ENCODE peak calls at places on chromosome 2, in five cellular contexts. One of them, this sample, is unnamed.

GRCh38 chr2:27715318-27716165 is 51.9 kb downstream of the SLC4A1AP start:
- DNase-seq in effector memory CD4-positive, alpha-beta T cell: no peak
- DNase-seq in NCI-H2081 treated with DMSO at 0.1 percent for 48 hours: no peak
- DNase-seq in stimulated activated CD8-positive, alpha-beta memory T cell treated with anti-CD3 and anti-CD28 coated beads, Interleukin-7, amount 100 ng/mL, for 1 hour: no peak
- DNase-seq in activated T-cell treated with anti-CD3 and anti-CD28 coated beads for 48 hours: no peak
- DNase-seq in this sample: no peak

GRCh38 chr2:221372156-221372870 is 199.8 kb downstream of the EPHA4 start:
- DNase-seq in effector memory CD4-positive, alpha-beta T cell: no peak
- DNase-seq in NCI-H2081 treated with DMSO at 0.1 percent for 48 hours: no peak
- DNase-seq in stimulated activated CD8-positive, alpha-beta memory T cell treated with anti-CD3 and anti-CD28 coated beads, Interleukin-7, amount 100 ng/mL, for 1 hour: no peak
- DNase-seq in activated T-cell treated with anti-CD3 and anti-CD28 coated beads for 48 hours: no peak
- DNase-seq in this sample: no peak

GRCh38 chr2:132677661-132678060 is 7.7 kb upstream of the LYPD1 start:
- DNase-seq in effector memory CD4-positive, alpha-beta T cell: no peak
- DNase-seq in NCI-H2081 treated with DMSO at 0.1 percent for 48 hours: no peak
- DNase-seq in stimulated activated CD8-positive, alpha-beta memory T cell treated with anti-CD3 and anti-CD28 coated beads, Interleukin-7, amount 100 ng/mL, for 1 hour: no peak
- DNase-seq in activated T-cell treated with anti-CD3 and anti-CD28 coated beads for 48 hours: no peak
- DNase-seq in this sample: no peak

GRCh38 chr2:43178602-43179542 is 47.5 kb downstream of the ZFP36L2 start:
- DNase-seq in effector memory CD4-positive, alpha-beta T cell: no peak
- DNase-seq in NCI-H2081 treated with DMSO at 0.1 percent for 48 hours: peak
- DNase-seq in stimulated activated CD8-positive, alpha-beta memory T cell treated with anti-CD3 and anti-CD28 coated beads, Interleukin-7, amount 100 ng/mL, for 1 hour: no peak
- DNase-seq in activated T-cell treated with anti-CD3 and anti-CD28 coated beads for 48 hours: no peak
- DNase-seq in this sample: no peak

GRCh38 chr2:54161660-54162059 is 46.2 kb downstream of the ACYP2 start:
- DNase-seq in effector memory CD4-positive, alpha-beta T cell: no peak
- DNase-seq in NCI-H2081 treated with DMSO at 0.1 percent for 48 hours: no peak
- DNase-seq in stimulated activated CD8-positive, alpha-beta memory T cell treated with anti-CD3 and anti-CD28 coated beads, Interleukin-7, amount 100 ng/mL, for 1 hour: no peak
- DNase-seq in activated T-cell treated with anti-CD3 and anti-CD28 coated beads for 48 hours: no peak
- DNase-seq in this sample: no peak

GRCh38 chr2:98563394-98563793 is 44.9 kb downstream of the COA5 start:
- DNase-seq in effector memory CD4-positive, alpha-beta T cell: no peak
- DNase-seq in NCI-H2081 treated with DMSO at 0.1 percent for 48 hours: no peak
- DNase-seq in stimulated activated CD8-positive, alpha-beta memory T cell treated with anti-CD3 and anti-CD28 coated beads, Interleukin-7, amount 100 ng/mL, for 1 hour: no peak
- DNase-seq in activated T-cell treated with anti-CD3 and anti-CD28 coated beads for 48 hours: no peak
- DNase-seq in this sample: no peak

GRCh38 chr2:234823877-234824376 is 127.9 kb upstream of the SH3BP4 start:
- DNase-seq in effector memory CD4-positive, alpha-beta T cell: no peak
- DNase-seq in NCI-H2081 treated with DMSO at 0.1 percent for 48 hours: no peak
- DNase-seq in stimulated activated CD8-positive, alpha-beta memory T cell treated with anti-CD3 and anti-CD28 coated beads, Interleukin-7, amount 100 ng/mL, for 1 hour: no peak
- DNase-seq in activated T-cell treated with anti-CD3 and anti-CD28 coated beads for 48 hours: no peak
- DNase-seq in this sample: no peak

GRCh38 chr2:142918624-142919023 is 41.2 kb downstream of the KYNU start:
- DNase-seq in effector memory CD4-positive, alpha-beta T cell: no peak
- DNase-seq in NCI-H2081 treated with DMSO at 0.1 percent for 48 hours: no peak
- DNase-seq in stimulated activated CD8-positive, alpha-beta memory T cell treated with anti-CD3 and anti-CD28 coated beads, Interleukin-7, amount 100 ng/mL, for 1 hour: no peak
- DNase-seq in activated T-cell treated with anti-CD3 and anti-CD28 coated beads for 48 hours: no peak
- DNase-seq in this sample: no peak

GRCh38 chr2:172101008-172101706 is 1.5 kb downstream of the DLX2 start:
- DNase-seq in effector memory CD4-positive, alpha-beta T cell: no peak
- DNase-seq in NCI-H2081 treated with DMSO at 0.1 percent for 48 hours: no peak
- DNase-seq in stimulated activated CD8-positive, alpha-beta memory T cell treated with anti-CD3 and anti-CD28 coated beads, Interleukin-7, amount 100 ng/mL, for 1 hour: no peak
- DNase-seq in activated T-cell treated with anti-CD3 and anti-CD28 coated beads for 48 hours: no peak
- DNase-seq in this sample: no peak

GRCh38 chr2:100285011-100285410 is 37.3 kb downstream of the LONRF2 start:
- DNase-seq in effector memory CD4-positive, alpha-beta T cell: no peak
- DNase-seq in NCI-H2081 treated with DMSO at 0.1 percent for 48 hours: no peak
- DNase-seq in stimulated activated CD8-positive, alpha-beta memory T cell treated with anti-CD3 and anti-CD28 coated beads, Interleukin-7, amount 100 ng/mL, for 1 hour: no peak
- DNase-seq in activated T-cell treated with anti-CD3 and anti-CD28 coated beads for 48 hours: no peak
- DNase-seq in this sample: no peak

GRCh38 chr2:170984079-170984478 is 55.0 kb downstream of the GORASP2 start:
- DNase-seq in effector memory CD4-positive, alpha-beta T cell: no peak
- DNase-seq in NCI-H2081 treated with DMSO at 0.1 percent for 48 hours: no peak
- DNase-seq in stimulated activated CD8-positive, alpha-beta memory T cell treated with anti-CD3 and anti-CD28 coated beads, Interleukin-7, amount 100 ng/mL, for 1 hour: no peak
- DNase-seq in activated T-cell treated with anti-CD3 and anti-CD28 coated beads for 48 hours: no peak
- DNase-seq in this sample: no peak

GRCh38 chr2:218964041-218964771 is 4.7 kb downstream of the CDK5R2 start:
- DNase-seq in effector memory CD4-positive, alpha-beta T cell: no peak
- DNase-seq in NCI-H2081 treated with DMSO at 0.1 percent for 48 hours: no peak
- DNase-seq in stimulated activated CD8-positive, alpha-beta memory T cell treated with anti-CD3 and anti-CD28 coated beads, Interleukin-7, amount 100 ng/mL, for 1 hour: no peak
- DNase-seq in activated T-cell treated with anti-CD3 and anti-CD28 coated beads for 48 hours: no peak
- DNase-seq in this sample: no peak

GRCh38 chr2:196442211-196442610 is 197.3 kb upstream of the CCDC150 start:
- DNase-seq in effector memory CD4-positive, alpha-beta T cell: no peak
- DNase-seq in NCI-H2081 treated with DMSO at 0.1 percent for 48 hours: no peak
- DNase-seq in stimulated activated CD8-positive, alpha-beta memory T cell treated with anti-CD3 and anti-CD28 coated beads, Interleukin-7, amount 100 ng/mL, for 1 hour: no peak
- DNase-seq in activated T-cell treated with anti-CD3 and anti-CD28 coated beads for 48 hours: no peak
- DNase-seq in this sample: no peak

GRCh38 chr2:80167284-80167808 is 137.2 kb downstream of the LRRTM1 start:
- DNase-seq in effector memory CD4-positive, alpha-beta T cell: no peak
- DNase-seq in NCI-H2081 treated with DMSO at 0.1 percent for 48 hours: no peak
- DNase-seq in stimulated activated CD8-positive, alpha-beta memory T cell treated with anti-CD3 and anti-CD28 coated beads, Interleukin-7, amount 100 ng/mL, for 1 hour: no peak
- DNase-seq in activated T-cell treated with anti-CD3 and anti-CD28 coated beads for 48 hours: no peak
- DNase-seq in this sample: no peak

GRCh38 chr2:99898649-99899048 is 243.7 kb downstream of the AFF3 start:
- DNase-seq in effector memory CD4-positive, alpha-beta T cell: no peak
- DNase-seq in NCI-H2081 treated with DMSO at 0.1 percent for 48 hours: no peak
- DNase-seq in stimulated activated CD8-positive, alpha-beta memory T cell treated with anti-CD3 and anti-CD28 coated beads, Interleukin-7, amount 100 ng/mL, for 1 hour: no peak
- DNase-seq in activated T-cell treated with anti-CD3 and anti-CD28 coated beads for 48 hours: no peak
- DNase-seq in this sample: no peak

GRCh38 chr2:149679286-149679685 is 91.7 kb upstream of the MMADHC start:
- DNase-seq in effector memory CD4-positive, alpha-beta T cell: no peak
- DNase-seq in NCI-H2081 treated with DMSO at 0.1 percent for 48 hours: no peak
- DNase-seq in stimulated activated CD8-positive, alpha-beta memory T cell treated with anti-CD3 and anti-CD28 coated beads, Interleukin-7, amount 100 ng/mL, for 1 hour: no peak
- DNase-seq in activated T-cell treated with anti-CD3 and anti-CD28 coated beads for 48 hours: no peak
- DNase-seq in this sample: no peak

GRCh38 chr2:234025475-234025874 is 25.0 kb upstream of the SPP2 start:
- DNase-seq in effector memory CD4-positive, alpha-beta T cell: no peak
- DNase-seq in NCI-H2081 treated with DMSO at 0.1 percent for 48 hours: no peak
- DNase-seq in stimulated activated CD8-positive, alpha-beta memory T cell treated with anti-CD3 and anti-CD28 coated beads, Interleukin-7, amount 100 ng/mL, for 1 hour: no peak
- DNase-seq in activated T-cell treated with anti-CD3 and anti-CD28 coated beads for 48 hours: no peak
- DNase-seq in this sample: no peak

GRCh38 chr2:240966457-240966905 is 31.9 kb upstream of the SNED1 start:
- DNase-seq in effector memory CD4-positive, alpha-beta T cell: no peak
- DNase-seq in NCI-H2081 treated with DMSO at 0.1 percent for 48 hours: no peak
- DNase-seq in stimulated activated CD8-positive, alpha-beta memory T cell treated with anti-CD3 and anti-CD28 coated beads, Interleukin-7, amount 100 ng/mL, for 1 hour: no peak
- DNase-seq in activated T-cell treated with anti-CD3 and anti-CD28 coated beads for 48 hours: no peak
- DNase-seq in this sample: no peak

GRCh38 chr2:202703091-202703490 is 68.3 kb downstream of the FAM117B start:
- DNase-seq in effector memory CD4-positive, alpha-beta T cell: no peak
- DNase-seq in NCI-H2081 treated with DMSO at 0.1 percent for 48 hours: no peak
- DNase-seq in stimulated activated CD8-positive, alpha-beta memory T cell treated with anti-CD3 and anti-CD28 coated beads, Interleukin-7, amount 100 ng/mL, for 1 hour: no peak
- DNase-seq in activated T-cell treated with anti-CD3 and anti-CD28 coated beads for 48 hours: no peak
- DNase-seq in this sample: no peak

GRCh38 chr2:221254281-221254680 is 317.8 kb downstream of the EPHA4 start:
- DNase-seq in effector memory CD4-positive, alpha-beta T cell: no peak
- DNase-seq in NCI-H2081 treated with DMSO at 0.1 percent for 48 hours: no peak
- DNase-seq in stimulated activated CD8-positive, alpha-beta memory T cell treated with anti-CD3 and anti-CD28 coated beads, Interleukin-7, amount 100 ng/mL, for 1 hour: no peak
- DNase-seq in activated T-cell treated with anti-CD3 and anti-CD28 coated beads for 48 hours: no peak
- DNase-seq in this sample: no peak

GRCh38 chr2:155250800-155251199 is 552.3 kb downstream of the KCNJ3 start:
- DNase-seq in effector memory CD4-positive, alpha-beta T cell: no peak
- DNase-seq in NCI-H2081 treated with DMSO at 0.1 percent for 48 hours: no peak
- DNase-seq in stimulated activated CD8-positive, alpha-beta memory T cell treated with anti-CD3 and anti-CD28 coated beads, Interleukin-7, amount 100 ng/mL, for 1 hour: no peak
- DNase-seq in activated T-cell treated with anti-CD3 and anti-CD28 coated beads for 48 hours: no peak
- DNase-seq in this sample: no peak

GRCh38 chr2:136322436-136322835 is 204.5 kb upstream of the CXCR4 start:
- DNase-seq in effector memory CD4-positive, alpha-beta T cell: no peak
- DNase-seq in NCI-H2081 treated with DMSO at 0.1 percent for 48 hours: no peak
- DNase-seq in stimulated activated CD8-positive, alpha-beta memory T cell treated with anti-CD3 and anti-CD28 coated beads, Interleukin-7, amount 100 ng/mL, for 1 hour: no peak
- DNase-seq in activated T-cell treated with anti-CD3 and anti-CD28 coated beads for 48 hours: no peak
- DNase-seq in this sample: no peak

GRCh38 chr2:72115361-72116080 is 32.1 kb downstream of the CYP26B1 start:
- DNase-seq in effector memory CD4-positive, alpha-beta T cell: no peak
- DNase-seq in NCI-H2081 treated with DMSO at 0.1 percent for 48 hours: no peak
- DNase-seq in stimulated activated CD8-positive, alpha-beta memory T cell treated with anti-CD3 and anti-CD28 coated beads, Interleukin-7, amount 100 ng/mL, for 1 hour: no peak
- DNase-seq in activated T-cell treated with anti-CD3 and anti-CD28 coated beads for 48 hours: no peak
- DNase-seq in this sample: no peak

GRCh38 chr2:215664847-215665525 is 229.1 kb upstream of the FN1 start:
- DNase-seq in effector memory CD4-positive, alpha-beta T cell: no peak
- DNase-seq in NCI-H2081 treated with DMSO at 0.1 percent for 48 hours: no peak
- DNase-seq in stimulated activated CD8-positive, alpha-beta memory T cell treated with anti-CD3 and anti-CD28 coated beads, Interleukin-7, amount 100 ng/mL, for 1 hour: no peak
- DNase-seq in activated T-cell treated with anti-CD3 and anti-CD28 coated beads for 48 hours: no peak
- DNase-seq in this sample: no peak

GRCh38 chr2:97754690-97755346 is 41.4 kb downstream of the ZAP70 start:
- DNase-seq in effector memory CD4-positive, alpha-beta T cell: no peak
- DNase-seq in NCI-H2081 treated with DMSO at 0.1 percent for 48 hours: no peak
- DNase-seq in stimulated activated CD8-positive, alpha-beta memory T cell treated with anti-CD3 and anti-CD28 coated beads, Interleukin-7, amount 100 ng/mL, for 1 hour: no peak
- DNase-seq in activated T-cell treated with anti-CD3 and anti-CD28 coated beads for 48 hours: no peak
- DNase-seq in this sample: no peak

GRCh38 chr2:174454566-174454965 is 32.3 kb downstream of the GPR155 start:
- DNase-seq in effector memory CD4-positive, alpha-beta T cell: no peak
- DNase-seq in NCI-H2081 treated with DMSO at 0.1 percent for 48 hours: no peak
- DNase-seq in stimulated activated CD8-positive, alpha-beta memory T cell treated with anti-CD3 and anti-CD28 coated beads, Interleukin-7, amount 100 ng/mL, for 1 hour: no peak
- DNase-seq in activated T-cell treated with anti-CD3 and anti-CD28 coated beads for 48 hours: no peak
- DNase-seq in this sample: no peak

GRCh38 chr2:37893327-37893726 is 31.8 kb upstream of the RMDN2 start:
- DNase-seq in effector memory CD4-positive, alpha-beta T cell: no peak
- DNase-seq in NCI-H2081 treated with DMSO at 0.1 percent for 48 hours: no peak
- DNase-seq in stimulated activated CD8-positive, alpha-beta memory T cell treated with anti-CD3 and anti-CD28 coated beads, Interleukin-7, amount 100 ng/mL, for 1 hour: no peak
- DNase-seq in activated T-cell treated with anti-CD3 and anti-CD28 coated beads for 48 hours: no peak
- DNase-seq in this sample: no peak

GRCh38 chr2:60366178-60366577 is 187.3 kb downstream of the BCL11A start:
- DNase-seq in effector memory CD4-positive, alpha-beta T cell: no peak
- DNase-seq in NCI-H2081 treated with DMSO at 0.1 percent for 48 hours: no peak
- DNase-seq in stimulated activated CD8-positive, alpha-beta memory T cell treated with anti-CD3 and anti-CD28 coated beads, Interleukin-7, amount 100 ng/mL, for 1 hour: no peak
- DNase-seq in activated T-cell treated with anti-CD3 and anti-CD28 coated beads for 48 hours: no peak
- DNase-seq in this sample: no peak

GRCh38 chr2:225452677-225453076 is 53.2 kb downstream of the NYAP2 start:
- DNase-seq in effector memory CD4-positive, alpha-beta T cell: no peak
- DNase-seq in NCI-H2081 treated with DMSO at 0.1 percent for 48 hours: no peak
- DNase-seq in stimulated activated CD8-positive, alpha-beta memory T cell treated with anti-CD3 and anti-CD28 coated beads, Interleukin-7, amount 100 ng/mL, for 1 hour: no peak
- DNase-seq in activated T-cell treated with anti-CD3 and anti-CD28 coated beads for 48 hours: no peak
- DNase-seq in this sample: no peak

GRCh38 chr2:99403084-99403483 is 65.9 kb downstream of the EIF5B start:
- DNase-seq in effector memory CD4-positive, alpha-beta T cell: no peak
- DNase-seq in NCI-H2081 treated with DMSO at 0.1 percent for 48 hours: no peak
- DNase-seq in stimulated activated CD8-positive, alpha-beta memory T cell treated with anti-CD3 and anti-CD28 coated beads, Interleukin-7, amount 100 ng/mL, for 1 hour: no peak
- DNase-seq in activated T-cell treated with anti-CD3 and anti-CD28 coated beads for 48 hours: no peak
- DNase-seq in this sample: no peak

GRCh38 chr2:3483986-3484960 is 35.1 kb downstream of the ADI1 start:
- DNase-seq in effector memory CD4-positive, alpha-beta T cell: no peak
- DNase-seq in NCI-H2081 treated with DMSO at 0.1 percent for 48 hours: no peak
- DNase-seq in stimulated activated CD8-positive, alpha-beta memory T cell treated with anti-CD3 and anti-CD28 coated beads, Interleukin-7, amount 100 ng/mL, for 1 hour: no peak
- DNase-seq in activated T-cell treated with anti-CD3 and anti-CD28 coated beads for 48 hours: no peak
- DNase-seq in this sample: no peak

GRCh38 chr2:178761759-178762371 is 45.4 kb downstream of the TTN start:
- DNase-seq in effector memory CD4-positive, alpha-beta T cell: no peak
- DNase-seq in NCI-H2081 treated with DMSO at 0.1 percent for 48 hours: no peak
- DNase-seq in stimulated activated CD8-positive, alpha-beta memory T cell treated with anti-CD3 and anti-CD28 coated beads, Interleukin-7, amount 100 ng/mL, for 1 hour: no peak
- DNase-seq in activated T-cell treated with anti-CD3 and anti-CD28 coated beads for 48 hours: no peak
- DNase-seq in this sample: peak

GRCh38 chr2:155377178-155377780 is 678.8 kb downstream of the KCNJ3 start:
- DNase-seq in effector memory CD4-positive, alpha-beta T cell: no peak
- DNase-seq in NCI-H2081 treated with DMSO at 0.1 percent for 48 hours: peak
- DNase-seq in stimulated activated CD8-positive, alpha-beta memory T cell treated with anti-CD3 and anti-CD28 coated beads, Interleukin-7, amount 100 ng/mL, for 1 hour: no peak
- DNase-seq in activated T-cell treated with anti-CD3 and anti-CD28 coated beads for 48 hours: no peak
- DNase-seq in this sample: no peak

GRCh38 chr2:144718376-144718775 is 198.5 kb upstream of the ZEB2 start:
- DNase-seq in effector memory CD4-positive, alpha-beta T cell: no peak
- DNase-seq in NCI-H2081 treated with DMSO at 0.1 percent for 48 hours: no peak
- DNase-seq in stimulated activated CD8-positive, alpha-beta memory T cell treated with anti-CD3 and anti-CD28 coated beads, Interleukin-7, amount 100 ng/mL, for 1 hour: no peak
- DNase-seq in activated T-cell treated with anti-CD3 and anti-CD28 coated beads for 48 hours: no peak
- DNase-seq in this sample: no peak

GRCh38 chr2:32564417-32565035 is 63.3 kb upstream of the TTC27 start:
- DNase-seq in effector memory CD4-positive, alpha-beta T cell: no peak
- DNase-seq in NCI-H2081 treated with DMSO at 0.1 percent for 48 hours: no peak
- DNase-seq in stimulated activated CD8-positive, alpha-beta memory T cell treated with anti-CD3 and anti-CD28 coated beads, Interleukin-7, amount 100 ng/mL, for 1 hour: no peak
- DNase-seq in activated T-cell treated with anti-CD3 and anti-CD28 coated beads for 48 hours: no peak
- DNase-seq in this sample: no peak